ENCODE peak calls at places on chromosomes 2 and 18, in seven cellular contexts. V is AG09309, F is HFFc6, L is MCF 10A, S is LNCaP clone FGC, E is H9, Z is RWPE1. C is an unnamed sample.

GRCh38 chr2:132424526-132425121 is 8.0 kb downstream of the GPR39 start:
- DNase-seq in S (no peak), F (peak; percentile 41), L (no peak), E (no peak), Z (no peak), V (no peak), C (no peak)

GRCh38 chr2:241659150-241659739 is 21.8 kb downstream of the ATG4B start:
- DNase-seq in E (peak; percentile 72), L (peak; percentile 40), F (peak; percentile 52), S (peak; percentile 26), Z (peak; percentile 44), V (no peak), C (no peak)

GRCh38 chr18:26362021-26362420 is 135.8 kb downstream of the TAF4B start:
- DNase-seq in L (no peak), S (no peak), V (no peak), E (no peak), Z (no peak), F (no peak), C (no peak)

GRCh38 chr18:79707239-79707638 is 27.6 kb downstream of the CTDP1 start:
- DNase-seq in Z (no peak), V (no peak), E (no peak), F (no peak), S (no peak), L (no peak), C (no peak)

GRCh38 chr2:224281374-224281773 is 120.5 kb downstream of the FAM124B start:
- DNase-seq in Z (no peak), L (no peak), E (no peak), S (no peak), V (no peak), F (no peak), C (no peak)

GRCh38 chr18:47964086-47964485 is 33.6 kb upstream of the SMAD2 start:
- DNase-seq in S (no peak), F (no peak), E (no peak), L (no peak), Z (no peak), V (no peak), C (no peak)

GRCh38 chr2:162182395-162182794 is 30.3 kb upstream of the GCG start:
- DNase-seq in S (no peak), L (no peak), Z (no peak), F (no peak), E (no peak), V (no peak), C (no peak)

GRCh38 chr18:58097127-58097906 is 53.3 kb downstream of the NEDD4L start:
- DNase-seq in L (no peak), E (no peak), Z (no peak), S (peak; percentile 84), V (no peak), F (no peak), C (no peak)

GRCh38 chr2:66095820-66096219 is 339.1 kb upstream of the MEIS1 start:
- DNase-seq in V (no peak), F (no peak), Z (no peak), S (no peak), E (peak; percentile 55), L (peak; percentile 3), C (no peak)

GRCh38 chr2:17539993-17540812 is at the start of gene VSNL1:
- DNase-seq in S (no peak), L (peak; percentile 94), E (peak; percentile 97), F (no peak), Z (peak; percentile 23), V (no peak), C (peak; percentile 26)

GRCh38 chr2:39703473-39703872 is 37.8 kb downstream of the TMEM178A start:
- DNase-seq in S (no peak), V (no peak), F (no peak), L (no peak), E (no peak), Z (no peak), C (no peak)

GRCh38 chr18:34322365-34323289 is 97.9 kb upstream of the NOL4 start:
- DNase-seq in V (no peak), L (peak; percentile 62), S (peak; percentile 21), Z (no peak), F (no peak), E (peak; percentile 50), C (peak; percentile 17)

GRCh38 chr18:3447035-3447894 is 2.7 kb upstream of the TGIF1 start:
- DNase-seq in F (peak; percentile 40), S (no peak), L (peak; percentile 34), E (peak; percentile 50), Z (peak; percentile 42), V (no peak), C (no peak)

GRCh38 chr18:79928563-79928960 is 22.9 kb downstream of the SLC66A2 start:
- DNase-seq in E (no peak), V (no peak), L (no peak), Z (no peak), F (no peak), S (no peak), C (no peak)

GRCh38 chr2:3387011-3387410 is 7.5 kb downstream of the TRAPPC12 start:
- DNase-seq in S (no peak), L (no peak), V (no peak), E (no peak), Z (no peak), F (no peak), C (no peak)

GRCh38 chr2:8623958-8624591 is 57.8 kb upstream of the ID2 start:
- DNase-seq in F (no peak), Z (no peak), V (no peak), S (no peak), E (no peak), L (no peak), C (no peak)

GRCh38 chr2:88159955-88160415 is 10.2 kb upstream of the THNSL2 start:
- DNase-seq in V (peak; percentile 51), F (peak; percentile 67), L (peak; percentile 78), E (peak; percentile 58), S (peak; percentile 31), Z (peak; percentile 64), C (peak; percentile 57)

GRCh38 chr2:165876712-165877111 is 76.9 kb downstream of the TTC21B start:
- DNase-seq in Z (no peak), L (no peak), S (no peak), F (no peak), E (no peak), V (no peak), C (no peak)

GRCh38 chr2:48545244-48545643 is 15.3 kb downstream of the STON1 start:
- DNase-seq in Z (no peak), V (no peak), L (no peak), S (no peak), E (peak; percentile 67), F (no peak), C (no peak)
- TF ChIP-seq CTCF in Z (no peak), V (peak; percentile 50), L (no peak), S (no peak), E (peak; percentile 51), F (peak; percentile 32), C (no peak)

DNA sequence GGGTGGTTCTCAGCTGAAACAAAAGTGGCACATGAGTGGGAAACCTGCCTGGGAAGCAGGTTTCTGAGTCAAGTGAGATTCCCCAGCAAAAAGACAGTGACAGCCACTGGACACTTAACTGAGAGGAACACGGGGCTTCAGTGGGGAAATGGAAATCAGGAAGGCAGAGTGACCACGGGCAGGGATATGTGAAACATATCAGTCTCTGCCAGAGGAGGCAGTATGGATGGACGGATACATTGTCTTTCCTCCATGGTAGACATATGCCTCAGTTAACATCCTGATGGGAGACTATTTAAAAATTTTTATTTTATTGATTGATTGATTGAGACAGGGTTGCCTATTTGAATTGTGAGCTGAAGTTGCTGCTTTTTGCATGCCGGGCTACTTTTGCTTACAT is 292.1 kb downstream of the NBAS start:
- DNase-seq in S (no peak), F (no peak), V (no peak), E (no peak), Z (no peak), L (no peak), C (no peak)
- TF ChIP-seq CTCF in S (no peak), F (no peak), V (no peak), E (no peak), Z (no peak), L (no peak), C (no peak)

DNA sequence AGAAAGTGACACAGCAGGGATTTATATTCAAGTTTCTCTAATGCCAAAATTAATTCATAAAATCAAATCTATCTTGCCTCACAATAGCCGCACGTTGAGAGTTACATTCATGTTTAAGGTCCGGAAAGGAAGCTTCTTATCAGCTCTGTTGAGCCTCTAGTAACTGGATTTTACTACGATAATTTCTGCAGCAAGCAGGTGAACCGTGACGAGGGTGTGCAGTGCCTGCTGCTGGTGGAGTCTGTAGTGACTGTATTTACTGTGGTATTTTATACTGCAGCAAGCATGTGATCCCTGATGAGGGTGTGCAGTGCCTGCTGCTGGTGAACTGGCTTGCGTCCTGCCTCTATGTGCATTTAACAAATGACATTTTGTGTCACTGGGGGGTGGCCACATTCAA is 120.0 kb downstream of the SNTG2 start:
- DNase-seq in F (no peak), E (no peak), V (no peak), Z (no peak), L (no peak), S (no peak), C (no peak)
- TF ChIP-seq CTCF in F (no peak), E (no peak), V (no peak), Z (no peak), L (no peak), S (peak; percentile 36), C (no peak)

GRCh38 chr2:30335981-30336538 is 104.7 kb downstream of the LBH start:
- DNase-seq in S (no peak), F (no peak), Z (no peak), E (no peak), L (no peak), V (no peak), C (no peak)
- TF ChIP-seq CTCF in S (no peak), F (no peak), Z (no peak), E (no peak), L (no peak), V (no peak), C (no peak)

DNA sequence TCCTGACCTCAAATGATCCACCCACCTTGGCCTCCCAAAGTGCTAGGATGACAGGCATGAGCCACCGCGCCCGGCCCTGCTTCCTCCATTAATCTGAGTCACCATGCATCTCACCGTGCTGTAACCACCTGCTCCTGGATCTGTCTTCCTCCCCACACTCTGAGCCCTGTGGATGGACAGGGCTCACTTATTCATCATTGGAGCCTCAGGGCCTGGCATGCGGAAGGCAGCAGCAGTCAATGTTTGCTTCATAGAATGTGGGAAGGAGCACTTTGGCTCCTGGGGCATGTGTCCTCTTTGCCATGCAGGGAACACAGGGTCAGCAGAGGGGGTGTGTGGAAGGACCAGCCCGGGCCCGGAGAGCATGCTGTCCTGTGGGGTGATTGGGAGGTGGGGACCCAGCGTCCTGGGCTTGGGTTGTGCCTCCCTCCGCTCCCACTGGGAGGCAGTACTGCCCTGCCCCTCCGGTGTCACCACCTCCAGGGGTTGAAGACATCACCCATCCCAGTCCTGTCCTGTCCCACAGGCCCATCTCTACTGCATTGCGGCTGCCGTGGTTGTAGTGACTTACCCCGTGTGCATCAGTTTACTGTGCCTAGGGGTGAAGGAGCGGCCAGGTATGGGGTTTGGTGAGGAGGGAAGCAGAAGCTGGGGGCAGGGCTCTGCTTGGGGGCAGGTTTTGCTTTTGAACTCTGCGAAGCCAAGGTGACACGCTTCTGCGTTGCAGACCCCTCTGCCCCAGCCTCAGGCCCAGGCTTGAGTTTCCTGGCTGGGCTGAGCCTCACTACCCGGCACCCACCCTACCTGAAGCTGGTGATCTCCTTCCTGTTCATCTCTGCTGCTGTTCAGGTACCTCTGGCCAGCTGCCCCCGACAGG is 11.5 kb downstream of the MFSD2B start:
- DNase-seq in E (peak; percentile 85), V (no peak), S (no peak), Z (peak; percentile 64), L (peak; percentile 79), F (no peak), C (no peak)
- TF ChIP-seq CTCF in E (peak; percentile 81), V (peak; percentile 23), S (no peak), Z (no peak), L (peak; percentile 51), F (peak; percentile 60), C (peak; percentile 30)

GRCh38 chr2:216694201-216694825 is 1.0 kb downstream of the IGFBP5 start:
- DNase-seq in V (no peak), L (no peak), S (no peak), Z (no peak), F (peak; percentile 18), E (peak; percentile 72), C (no peak)
- TF ChIP-seq CTCF in V (no peak), L (no peak), S (no peak), Z (no peak), F (no peak), E (peak; percentile 16), C (no peak)

C was measured in GM10248.